ENCODE peak calls at places on chromosomes 11 and 22, in six cellular contexts. One of them, this sample, is unnamed.

GRCh38 chr11:64233913-64234839 is at the start of gene VEGFB:
- DNase-seq in skeletal muscle cell: no peak
- DNase-seq in endothelial cell: no peak
- DNase-seq in SK-MEL-5: peak; percentile 55
- DNase-seq in nucleus accumbens: no peak
- DNase-seq in activated CD4-positive, alpha-beta T cell treated with anti-CD3 and anti-CD28 coated beads, Interleukin-2, amount 50 U/mL, for 1 hour: peak; percentile 67
- DNase-seq in this sample: peak; percentile 77

GRCh38 chr11:75275581-75275980 is 35.0 kb downstream of the TPBGL start:
- DNase-seq in skeletal muscle cell: no peak
- DNase-seq in endothelial cell: no peak
- DNase-seq in SK-MEL-5: no peak
- DNase-seq in nucleus accumbens: no peak
- DNase-seq in activated CD4-positive, alpha-beta T cell treated with anti-CD3 and anti-CD28 coated beads, Interleukin-2, amount 50 U/mL, for 1 hour: peak; percentile 70
- DNase-seq in this sample: no peak

GRCh38 chr11:77191823-77192495 is 63.9 kb downstream of the MYO7A start:
- DNase-seq in skeletal muscle cell: no peak
- DNase-seq in endothelial cell: peak; percentile 86
- DNase-seq in SK-MEL-5: peak; percentile 90
- DNase-seq in nucleus accumbens: no peak
- DNase-seq in activated CD4-positive, alpha-beta T cell treated with anti-CD3 and anti-CD28 coated beads, Interleukin-2, amount 50 U/mL, for 1 hour: peak; percentile 39
- DNase-seq in this sample: peak; percentile 70

GRCh38 chr11:125941606-125942275 is 4.1 kb upstream of the VSIG10L2 start:
- DNase-seq in skeletal muscle cell: peak; percentile 20
- DNase-seq in endothelial cell: peak; percentile 73
- DNase-seq in SK-MEL-5: peak; percentile 43
- DNase-seq in nucleus accumbens: no peak
- DNase-seq in activated CD4-positive, alpha-beta T cell treated with anti-CD3 and anti-CD28 coated beads, Interleukin-2, amount 50 U/mL, for 1 hour: peak; percentile 48
- DNase-seq in this sample: peak; percentile 65

GRCh38 chr22:43159484-43160178 is 8.3 kb downstream of the TSPO start:
- DNase-seq in skeletal muscle cell: no peak
- DNase-seq in endothelial cell: peak; percentile 44
- DNase-seq in SK-MEL-5: peak; percentile 58
- DNase-seq in nucleus accumbens: no peak
- DNase-seq in activated CD4-positive, alpha-beta T cell treated with anti-CD3 and anti-CD28 coated beads, Interleukin-2, amount 50 U/mL, for 1 hour: no peak
- DNase-seq in this sample: no peak

GRCh38 chr22:39650996-39651782 is 80.6 kb downstream of the CACNA1I start:
- DNase-seq in skeletal muscle cell: no peak
- DNase-seq in endothelial cell: no peak
- DNase-seq in SK-MEL-5: no peak
- DNase-seq in nucleus accumbens: no peak
- DNase-seq in activated CD4-positive, alpha-beta T cell treated with anti-CD3 and anti-CD28 coated beads, Interleukin-2, amount 50 U/mL, for 1 hour: no peak
- DNase-seq in this sample: no peak

GRCh38 chr11:102220728-102221467 is 96.4 kb upstream of the BIRC3 start:
- DNase-seq in skeletal muscle cell: no peak
- DNase-seq in endothelial cell: no peak
- DNase-seq in SK-MEL-5: peak; percentile 8
- DNase-seq in nucleus accumbens: no peak
- DNase-seq in activated CD4-positive, alpha-beta T cell treated with anti-CD3 and anti-CD28 coated beads, Interleukin-2, amount 50 U/mL, for 1 hour: no peak
- DNase-seq in this sample: no peak

GRCh38 chr11:22465620-22466019 is 127.4 kb downstream of the SLC17A6 start:
- DNase-seq in skeletal muscle cell: no peak
- DNase-seq in endothelial cell: no peak
- DNase-seq in SK-MEL-5: no peak
- DNase-seq in nucleus accumbens: no peak
- DNase-seq in activated CD4-positive, alpha-beta T cell treated with anti-CD3 and anti-CD28 coated beads, Interleukin-2, amount 50 U/mL, for 1 hour: no peak
- DNase-seq in this sample: no peak

GRCh38 chr11:34633990-34634725 is 13.3 kb downstream of the EHF start:
- DNase-seq in skeletal muscle cell: no peak
- DNase-seq in endothelial cell: no peak
- DNase-seq in SK-MEL-5: no peak
- DNase-seq in nucleus accumbens: no peak
- DNase-seq in activated CD4-positive, alpha-beta T cell treated with anti-CD3 and anti-CD28 coated beads, Interleukin-2, amount 50 U/mL, for 1 hour: no peak
- DNase-seq in this sample: peak; percentile 29

GRCh38 chr11:74025467-74026166 is 16.7 kb upstream of the UCP3 start:
- DNase-seq in skeletal muscle cell: no peak
- DNase-seq in endothelial cell: no peak
- DNase-seq in SK-MEL-5: no peak
- DNase-seq in nucleus accumbens: no peak
- DNase-seq in activated CD4-positive, alpha-beta T cell treated with anti-CD3 and anti-CD28 coated beads, Interleukin-2, amount 50 U/mL, for 1 hour: no peak
- DNase-seq in this sample: no peak

GRCh38 chr22:50627452-50627913 is 469 bp downstream of the ARSA start:
- DNase-seq in skeletal muscle cell: no peak
- DNase-seq in endothelial cell: peak; percentile 41
- DNase-seq in SK-MEL-5: no peak
- DNase-seq in nucleus accumbens: no peak
- DNase-seq in activated CD4-positive, alpha-beta T cell treated with anti-CD3 and anti-CD28 coated beads, Interleukin-2, amount 50 U/mL, for 1 hour: peak; percentile 22
- DNase-seq in this sample: no peak

GRCh38 chr11:9280655-9281301 is 15.6 kb upstream of the DENND5A start:
- DNase-seq in skeletal muscle cell: peak; percentile 59
- DNase-seq in endothelial cell: no peak
- DNase-seq in SK-MEL-5: no peak
- DNase-seq in nucleus accumbens: no peak
- DNase-seq in activated CD4-positive, alpha-beta T cell treated with anti-CD3 and anti-CD28 coated beads, Interleukin-2, amount 50 U/mL, for 1 hour: peak; percentile 35
- DNase-seq in this sample: no peak

GRCh38 chr11:124934862-124935547 is 842 bp downstream of the HEPACAM start:
- DNase-seq in skeletal muscle cell: peak; percentile 84
- DNase-seq in endothelial cell: no peak
- DNase-seq in SK-MEL-5: no peak
- DNase-seq in nucleus accumbens: no peak
- DNase-seq in activated CD4-positive, alpha-beta T cell treated with anti-CD3 and anti-CD28 coated beads, Interleukin-2, amount 50 U/mL, for 1 hour: no peak
- DNase-seq in this sample: no peak

GRCh38 chr11:59845399-59845798 is at the start of gene CBLIF:
- DNase-seq in skeletal muscle cell: no peak
- DNase-seq in endothelial cell: no peak
- DNase-seq in SK-MEL-5: no peak
- DNase-seq in nucleus accumbens: no peak
- DNase-seq in activated CD4-positive, alpha-beta T cell treated with anti-CD3 and anti-CD28 coated beads, Interleukin-2, amount 50 U/mL, for 1 hour: no peak
- DNase-seq in this sample: no peak

GRCh38 chr11:71140206-71140919 is 112.0 kb downstream of the SHANK2 start:
- DNase-seq in skeletal muscle cell: no peak
- DNase-seq in endothelial cell: no peak
- DNase-seq in SK-MEL-5: no peak
- DNase-seq in nucleus accumbens: no peak
- DNase-seq in activated CD4-positive, alpha-beta T cell treated with anti-CD3 and anti-CD28 coated beads, Interleukin-2, amount 50 U/mL, for 1 hour: no peak
- DNase-seq in this sample: no peak

GRCh38 chr11:1573077-1573846 is 1.2 kb upstream of the DUSP8 start:
- DNase-seq in skeletal muscle cell: no peak
- DNase-seq in endothelial cell: peak; percentile 16
- DNase-seq in SK-MEL-5: no peak
- DNase-seq in nucleus accumbens: no peak
- DNase-seq in activated CD4-positive, alpha-beta T cell treated with anti-CD3 and anti-CD28 coated beads, Interleukin-2, amount 50 U/mL, for 1 hour: no peak
- DNase-seq in this sample: no peak

GRCh38 chr11:58046231-58046630 is 15.5 kb downstream of the OR6Q1 start:
- DNase-seq in skeletal muscle cell: no peak
- DNase-seq in endothelial cell: no peak
- DNase-seq in SK-MEL-5: no peak
- DNase-seq in nucleus accumbens: no peak
- DNase-seq in activated CD4-positive, alpha-beta T cell treated with anti-CD3 and anti-CD28 coated beads, Interleukin-2, amount 50 U/mL, for 1 hour: no peak
- DNase-seq in this sample: no peak

GRCh38 chr11:587978-588380 is 11.7 kb downstream of the PHRF1 start:
- DNase-seq in skeletal muscle cell: peak; percentile 24
- DNase-seq in endothelial cell: no peak
- DNase-seq in SK-MEL-5: no peak
- DNase-seq in nucleus accumbens: no peak
- DNase-seq in activated CD4-positive, alpha-beta T cell treated with anti-CD3 and anti-CD28 coated beads, Interleukin-2, amount 50 U/mL, for 1 hour: peak; percentile 70
- DNase-seq in this sample: no peak

GRCh38 chr11:34825670-34826383 is 90.4 kb downstream of the APIP start:
- DNase-seq in skeletal muscle cell: no peak
- DNase-seq in endothelial cell: no peak
- DNase-seq in SK-MEL-5: peak; percentile 94
- DNase-seq in nucleus accumbens: no peak
- DNase-seq in activated CD4-positive, alpha-beta T cell treated with anti-CD3 and anti-CD28 coated beads, Interleukin-2, amount 50 U/mL, for 1 hour: no peak
- DNase-seq in this sample: no peak

GRCh38 chr11:122796128-122796717 is 42.1 kb upstream of the CRTAM start:
- DNase-seq in skeletal muscle cell: no peak
- DNase-seq in endothelial cell: peak; percentile 71
- DNase-seq in SK-MEL-5: peak; percentile 73
- DNase-seq in nucleus accumbens: no peak
- DNase-seq in activated CD4-positive, alpha-beta T cell treated with anti-CD3 and anti-CD28 coated beads, Interleukin-2, amount 50 U/mL, for 1 hour: peak; percentile 66
- DNase-seq in this sample: peak; percentile 35

GRCh38 chr11:110505514-110506284 is 76.0 kb downstream of the FDX1 start:
- DNase-seq in skeletal muscle cell: no peak
- DNase-seq in endothelial cell: no peak
- DNase-seq in SK-MEL-5: no peak
- DNase-seq in nucleus accumbens: no peak
- DNase-seq in activated CD4-positive, alpha-beta T cell treated with anti-CD3 and anti-CD28 coated beads, Interleukin-2, amount 50 U/mL, for 1 hour: no peak
- DNase-seq in this sample: no peak

GRCh38 chr11:122731500-122731913 is 76.0 kb downstream of the UBASH3B start:
- DNase-seq in skeletal muscle cell: peak; percentile 84
- DNase-seq in endothelial cell: no peak
- DNase-seq in SK-MEL-5: peak; percentile 61
- DNase-seq in nucleus accumbens: no peak
- DNase-seq in activated CD4-positive, alpha-beta T cell treated with anti-CD3 and anti-CD28 coated beads, Interleukin-2, amount 50 U/mL, for 1 hour: no peak
- DNase-seq in this sample: no peak

This sample was measured in GM12891.